ENCODE peak calls at places on chromosomes 7 and 10, in nine cellular contexts. C is ureter; A is COR-L47; I is dermis blood vessel endothelial cell; X is progenitor cell of endocrine pancreas; J is activated T-helper 1 cell treated with anti-CD3 and anti-CD28 coated beads, Interleukin-12 subunit alpha, Interleukin-12 subunit beta, Interleukin-2, Interleukin-4 antibody, amounts not matched to agents 30 ng/mL and 10 ng/mL and 1 ng/mL, durations not matched to agents 14 hours and 24 hours and 36 hours; O is kidney glomerular epithelial cell; Y is amniotic stem cell; S is mucosa of descending colon. V is an unnamed sample.

GRCh38 chr7:102248456-102249395 is 37.9 kb upstream of the SH2B2 start:
- DNase-seq in A (no peak), O (no peak), C (no peak), S (no peak), I (no peak), Y (no peak), J (no peak), X (no peak), V (no peak)

GRCh38 chr10:132820056-132820455 is 34.1 kb upstream of the NKX6-2 start:
- DNase-seq in O (no peak), J (no peak), A (no peak), I (no peak), C (no peak), S (no peak), Y (no peak), X (no peak), V (no peak)

GRCh38 chr7:68441610-68442009 is 1156.7 kb upstream of the AUTS2 start:
- DNase-seq in S (no peak), X (no peak), A (peak; percentile 84), C (no peak), I (no peak), O (no peak), Y (no peak), J (no peak), V (no peak)

GRCh38 chr10:21292763-21293517 is 232.5 kb downstream of the SKIDA1 start:
- DNase-seq in O (peak; percentile 99), X (no peak), S (peak; percentile 35), A (no peak), J (no peak), C (peak; percentile 65), Y (peak; percentile 83), I (peak; percentile 90), V (peak; percentile 81)

GRCh38 chr7:1112109-1112508 is 24.2 kb downstream of the GPER1 start:
- DNase-seq in I (peak; percentile 73), S (no peak), A (no peak), O (no peak), Y (no peak), C (no peak), J (no peak), X (no peak), V (no peak)

GRCh38 chr7:20574784-20575757 is 40.4 kb upstream of the ABCB5 start:
- DNase-seq in J (no peak), Y (no peak), O (no peak), I (no peak), C (no peak), S (no peak), X (no peak), A (no peak), V (no peak)

GRCh38 chr7:20514364-20514763 is 101.1 kb upstream of the ABCB5 start:
- DNase-seq in I (peak; percentile 87), S (peak; percentile 28), J (no peak), A (peak; percentile 93), X (no peak), O (peak; percentile 96), Y (no peak), C (no peak), V (no peak)

GRCh38 chr7:133135451-133135850 is 53.6 kb upstream of the CHCHD3 start:
- DNase-seq in I (no peak), C (no peak), A (no peak), S (no peak), O (peak; percentile 1), X (no peak), J (no peak), Y (no peak), V (no peak)

GRCh38 chr10:15419279-15419874 is 48.3 kb upstream of the FAM171A1 start:
- DNase-seq in J (no peak), O (peak; percentile 48), X (no peak), S (peak; percentile 57), C (no peak), I (peak; percentile 76), A (no peak), Y (peak; percentile 4), V (peak; percentile 65)

GRCh38 chr7:91248996-91249395 is 15.2 kb upstream of the FZD1 start:
- DNase-seq in I (no peak), A (no peak), X (no peak), S (no peak), Y (no peak), O (no peak), C (no peak), J (no peak), V (no peak)

GRCh38 chr10:106271237-106271636 is 893.3 kb downstream of the SORCS1 start:
- DNase-seq in J (no peak), I (no peak), S (no peak), A (no peak), Y (no peak), C (no peak), O (no peak), X (no peak), V (no peak)

GRCh38 chr7:125383324-125383723 is 453.7 kb upstream of the POT1 start:
- DNase-seq in C (no peak), O (no peak), X (no peak), J (no peak), I (no peak), S (no peak), A (no peak), Y (no peak), V (no peak)

GRCh38 chr7:130380121-130380860 is at the start of gene CPA1:
- DNase-seq in C (no peak), I (no peak), A (no peak), O (no peak), X (peak; percentile 46), S (no peak), Y (no peak), J (no peak), V (no peak)

GRCh38 chr10:69835875-69836727 is 34.4 kb downstream of the COL13A1 start:
- DNase-seq in O (peak; percentile 13), C (no peak), A (no peak), X (no peak), S (no peak), I (no peak), Y (no peak), J (no peak), V (no peak)

GRCh38 chr7:103142494-103142893 is 6.4 kb downstream of the NAPEPLD start:
- DNase-seq in C (no peak), O (no peak), X (no peak), I (peak; percentile 13), J (no peak), A (no peak), S (no peak), Y (no peak), V (no peak)

GRCh38 chr10:132443605-132443997 is 46.6 kb downstream of the PWWP2B start:
- DNase-seq in S (peak; percentile 54), O (no peak), X (no peak), J (peak; percentile 49), I (peak; percentile 61), Y (no peak), A (no peak), C (no peak), V (no peak)

GRCh38 chr7:94975316-94975715 is 67.9 kb downstream of the PPP1R9A start:
- DNase-seq in J (no peak), X (no peak), A (no peak), C (no peak), S (no peak), O (peak; percentile 55), Y (no peak), I (no peak), V (no peak)

GRCh38 chr10:59336632-59337031 is 25.7 kb downstream of the FAM13C start:
- DNase-seq in X (no peak), J (no peak), I (no peak), O (no peak), A (no peak), C (no peak), S (no peak), Y (no peak), V (no peak)

GRCh38 chr10:114698271-114699185 is 40.5 kb upstream of the ABLIM1 start:
- DNase-seq in X (no peak), I (no peak), S (no peak), C (no peak), Y (no peak), J (no peak), A (no peak), O (peak; percentile 22), V (no peak)

GRCh38 chr10:14687340-14687739 is 87.4 kb downstream of the FAM107B start:
- DNase-seq in A (no peak), X (no peak), C (no peak), S (no peak), I (no peak), O (no peak), J (no peak), Y (no peak), V (no peak)

GRCh38 chr7:33351709-33352108 is 222.3 kb downstream of the BBS9 start:
- DNase-seq in I (no peak), S (no peak), A (no peak), X (no peak), J (no peak), C (no peak), O (no peak), Y (no peak), V (peak; percentile 18)

GRCh38 chr7:37052673-37053072 is 328.4 kb upstream of the AOAH start:
- DNase-seq in S (peak; percentile 41), Y (no peak), J (no peak), O (peak; percentile 12), I (peak; percentile 56), C (no peak), A (no peak), X (peak; percentile 51), V (peak; percentile 82)

GRCh38 chr10:128744092-128744491 is 617.9 kb upstream of the MKI67 start:
- DNase-seq in O (no peak), Y (no peak), I (no peak), S (no peak), X (no peak), A (no peak), C (no peak), J (no peak), V (no peak)